ENCODE peak calls at places on chromosome 22, in four cellular contexts. A is ACHN; C is activated CD4-positive, alpha-beta T cell treated with anti-CD3 and anti-CD28 coated beads, Interleukin-2, amount 50 U/mL, for 1 hour; F is mucosa of gallbladder. I is an unnamed sample.

GRCh38 chr22:47225931-47226633 is 463.6 kb downstream of the TBC1D22A start:
- DNase-seq in A (no peak), C (no peak), F (no peak), I (no peak)

GRCh38 chr22:19352766-19353165 is 61.2 kb upstream of the CLTCL1 start:
- DNase-seq in A (no peak), C (no peak), F (no peak), I (no peak)

GRCh38 chr22:42780070-42780540 is 59.4 kb upstream of the A4GALT start:
- DNase-seq in A (peak), C (peak), F (peak), I (peak)

GRCh38 chr22:36134167-36134566 is 26.4 kb downstream of the APOL3 start:
- DNase-seq in A (no peak), C (no peak), F (no peak), I (no peak)

GRCh38 chr22:38316340-38317236 is 645 bp downstream of the CSNK1E start:
- DNase-seq in A (peak), C (peak), F (peak), I (peak)

GRCh38 chr22:19869497-19870152 is 15.0 kb upstream of the GNB1L start:
- DNase-seq in A (no peak), C (no peak), F (no peak), I (no peak)

GRCh38 chr22:24105661-24106060 is 75.6 kb upstream of the SUSD2 start:
- DNase-seq in A (no peak), C (no peak), F (no peak), I (no peak)

GRCh38 chr22:24706732-24707476 is 67.6 kb downstream of the PIWIL3 start:
- DNase-seq in A (no peak), C (no peak), F (no peak), I (no peak)

GRCh38 chr22:25680949-25681348 is 61.0 kb upstream of the MYO18B start:
- DNase-seq in A (no peak), C (no peak), F (no peak), I (no peak)

GRCh38 chr22:19543970-19544708 is 19.9 kb upstream of the CLDN5 start:
- DNase-seq in A (no peak), C (no peak), F (peak), I (no peak)

GRCh38 chr22:42754658-42755057 is 34.0 kb upstream of the A4GALT start:
- DNase-seq in A (no peak), C (no peak), F (peak), I (no peak)

I was measured in DND-41.